ENCODE peak calls at places on chromosome 2, in four cellular contexts. One of them, this sample, is unnamed.
A peak's percentile ranks its signal among the peaks of the same experiment; 100 is the strongest.

GRCh38 chr2:230416061-230416721 is at the start of gene SP100:
- DNase-seq in activated CD4-positive, alpha-beta T cell treated with anti-CD3 and anti-CD28 coated beads for 48 hours: peak; percentile 81
- DNase-seq in dermis microvascular lymphatic vessel endothelial cell: peak; percentile 88
- DNase-seq in Kasumi-1: peak; percentile 63
- DNase-seq in this sample: peak; percentile 82

GRCh38 chr2:62406573-62407043 is 99.4 kb downstream of the TMEM17 start:
- DNase-seq in activated CD4-positive, alpha-beta T cell treated with anti-CD3 and anti-CD28 coated beads for 48 hours: no peak
- DNase-seq in dermis microvascular lymphatic vessel endothelial cell: no peak
- DNase-seq in Kasumi-1: no peak
- DNase-seq in this sample: no peak

GRCh38 chr2:63796796-63797195 is 44.9 kb upstream of the UGP2 start:
- DNase-seq in activated CD4-positive, alpha-beta T cell treated with anti-CD3 and anti-CD28 coated beads for 48 hours: no peak
- DNase-seq in dermis microvascular lymphatic vessel endothelial cell: no peak
- DNase-seq in Kasumi-1: no peak
- DNase-seq in this sample: no peak

GRCh38 chr2:162888641-162889040 is 50.1 kb upstream of the KCNH7 start:
- DNase-seq in activated CD4-positive, alpha-beta T cell treated with anti-CD3 and anti-CD28 coated beads for 48 hours: no peak
- DNase-seq in dermis microvascular lymphatic vessel endothelial cell: peak; percentile 37
- DNase-seq in Kasumi-1: peak; percentile 50
- DNase-seq in this sample: no peak

GRCh38 chr2:214481204-214481603 is 70.3 kb downstream of the VWC2L start:
- DNase-seq in activated CD4-positive, alpha-beta T cell treated with anti-CD3 and anti-CD28 coated beads for 48 hours: no peak
- DNase-seq in dermis microvascular lymphatic vessel endothelial cell: no peak
- DNase-seq in Kasumi-1: peak; percentile 14
- DNase-seq in this sample: no peak

GRCh38 chr2:75698928-75699327 is 11.8 kb downstream of the GCFC2 start:
- DNase-seq in activated CD4-positive, alpha-beta T cell treated with anti-CD3 and anti-CD28 coated beads for 48 hours: no peak
- DNase-seq in dermis microvascular lymphatic vessel endothelial cell: no peak
- DNase-seq in Kasumi-1: no peak
- DNase-seq in this sample: no peak

GRCh38 chr2:33021542-33022259 is 74.9 kb downstream of the LTBP1 start:
- DNase-seq in activated CD4-positive, alpha-beta T cell treated with anti-CD3 and anti-CD28 coated beads for 48 hours: no peak
- DNase-seq in dermis microvascular lymphatic vessel endothelial cell: no peak
- DNase-seq in Kasumi-1: no peak
- DNase-seq in this sample: no peak

GRCh38 chr2:45382744-45383143 is 228.3 kb downstream of the SRBD1 start:
- DNase-seq in activated CD4-positive, alpha-beta T cell treated with anti-CD3 and anti-CD28 coated beads for 48 hours: no peak
- DNase-seq in dermis microvascular lymphatic vessel endothelial cell: peak; percentile 75
- DNase-seq in Kasumi-1: no peak
- DNase-seq in this sample: no peak

GRCh38 chr2:160703648-160704585 is 210.3 kb upstream of the RBMS1 start:
- DNase-seq in activated CD4-positive, alpha-beta T cell treated with anti-CD3 and anti-CD28 coated beads for 48 hours: peak; percentile 41
- DNase-seq in dermis microvascular lymphatic vessel endothelial cell: peak; percentile 60
- DNase-seq in Kasumi-1: peak; percentile 92
- DNase-seq in this sample: peak; percentile 42